ENCODE peak calls at places on chromosomes 1 and 21, in seven cellular contexts. O is activated T-helper 1 cell treated with anti-CD3 and anti-CD28 coated beads, Interleukin-2, amount 50 U/mL, for 16 hours; X is epithelial cell of esophagus; T is AG08395; J is activated CD4-positive, alpha-beta T cell treated with anti-CD3 and anti-CD28 coated beads for 24 hours; I is kidney tubule cell; N is heart left ventricle. H is an unnamed sample.

GRCh38 chr21:17514124-17514481 is 1.3 kb downstream of the CXADR start:
- DNase-seq in O (no peak), X (peak; percentile 67), T (no peak), J (no peak), I (peak; percentile 68), N (no peak), H (no peak)

GRCh38 chr1:914253-914890 is 9.4 kb upstream of the SAMD11 start:
- DNase-seq in O (no peak), X (no peak), T (no peak), J (no peak), I (no peak), N (no peak), H (no peak)

GRCh38 chr1:21572141-21572540 is 62.9 kb downstream of the ALPL start:
- DNase-seq in O (no peak), X (no peak), T (no peak), J (no peak), I (no peak), N (no peak), H (no peak)

GRCh38 chr1:82604524-82604923 is 803.8 kb downstream of the ADGRL2 start:
- DNase-seq in O (no peak), X (peak; percentile 6), T (no peak), J (no peak), I (no peak), N (no peak), H (no peak)

GRCh38 chr1:202274611-202275010 is 67.1 kb downstream of the UBE2T start:
- DNase-seq in O (no peak), X (peak; percentile 43), T (peak; percentile 31), J (peak; percentile 7), I (peak; percentile 43), N (peak; percentile 36), H (no peak)

GRCh38 chr1:178870944-178871343 is at the start of gene ANGPTL1:
- DNase-seq in O (no peak), X (no peak), T (no peak), J (no peak), I (no peak), N (peak; percentile 17), H (no peak)

GRCh38 chr1:13576926-13577325 is 6.7 kb upstream of the PDPN start:
- DNase-seq in O (no peak), X (no peak), T (no peak), J (no peak), I (no peak), N (no peak), H (no peak)

GRCh38 chr1:180581635-180582039 is 22.9 kb downstream of the OVAAL start:
- DNase-seq in O (no peak), X (peak; percentile 40), T (peak; percentile 64), J (no peak), I (no peak), N (no peak), H (no peak)

GRCh38 chr1:100538935-100539835 is 1.2 kb downstream of the GPR88 start:
- DNase-seq in O (no peak), X (peak; percentile 42), T (peak; percentile 12), J (no peak), I (peak; percentile 51), N (no peak), H (no peak)

GRCh38 chr1:17236779-17237601 is 11.9 kb upstream of the PADI3 start:
- DNase-seq in O (peak; percentile 87), X (peak; percentile 85), T (peak; percentile 85), J (peak; percentile 88), I (peak; percentile 93), N (peak; percentile 81), H (peak; percentile 79)

GRCh38 chr1:29468501-29468900 is 232.2 kb downstream of the PTPRU start:
- DNase-seq in O (no peak), X (no peak), T (no peak), J (no peak), I (no peak), N (no peak), H (no peak)

GRCh38 chr1:180213401-180214177 is 16.5 kb upstream of the LHX4 start:
- DNase-seq in O (no peak), X (peak; percentile 22), T (peak; percentile 50), J (peak; percentile 37), I (no peak), N (no peak), H (no peak)

GRCh38 chr1:7229186-7229585 is 443.9 kb downstream of the CAMTA1 start:
- DNase-seq in O (no peak), X (no peak), T (no peak), J (no peak), I (no peak), N (no peak), H (no peak)

GRCh38 chr1:203130358-203130992 is 2.9 kb downstream of the ADORA1 start:
- DNase-seq in O (no peak), X (no peak), T (no peak), J (no peak), I (peak; percentile 11), N (peak; percentile 15), H (no peak)

GRCh38 chr1:151196292-151196800 is 2.0 kb upstream of the PIP5K1A start:
- DNase-seq in O (no peak), X (peak; percentile 88), T (peak; percentile 61), J (no peak), I (peak; percentile 91), N (peak; percentile 69), H (peak; percentile 86)

GRCh38 chr1:84428220-84428619 is 29.9 kb downstream of the DNASE2B start:
- DNase-seq in O (no peak), X (no peak), T (no peak), J (no peak), I (no peak), N (no peak), H (no peak)

GRCh38 chr21:31108969-31109368 is 70.7 kb upstream of the KRTAP19-8 start:
- DNase-seq in O (no peak), X (peak; percentile 24), T (peak; percentile 55), J (no peak), I (no peak), N (no peak), H (peak; percentile 12)

GRCh38 chr1:202304370-202304769 is 37.4 kb downstream of the UBE2T start:
- DNase-seq in O (no peak), X (no peak), T (no peak), J (no peak), I (no peak), N (peak; percentile 57), H (no peak)

GRCh38 chr1:240031009-240031408 is 60.7 kb upstream of the FMN2 start:
- DNase-seq in O (no peak), X (peak; percentile 5), T (peak; percentile 90), J (no peak), I (peak; percentile 97), N (no peak), H (peak; percentile 96)

GRCh38 chr21:46244602-46245001 is 16.0 kb upstream of the LSS start:
- DNase-seq in O (no peak), X (no peak), T (no peak), J (no peak), I (no peak), N (no peak), H (no peak)

GRCh38 chr1:76426606-76427005 is 352.1 kb downstream of the ST6GALNAC3 start:
- DNase-seq in O (no peak), X (peak; percentile 10), T (no peak), J (no peak), I (no peak), N (no peak), H (no peak)

GRCh38 chr1:114274621-114275317 is 121.1 kb upstream of the SYT6 start:
- DNase-seq in O (no peak), X (no peak), T (no peak), J (no peak), I (no peak), N (no peak), H (no peak)

GRCh38 chr1:21754583-21754982 is 28.4 kb downstream of the USP48 start:
- DNase-seq in O (no peak), X (no peak), T (no peak), J (no peak), I (peak; percentile 56), N (no peak), H (no peak)

GRCh38 chr21:46304437-46304836 is 18.3 kb downstream of the YBEY start:
- DNase-seq in O (no peak), X (no peak), T (no peak), J (no peak), I (no peak), N (no peak), H (no peak)

GRCh38 chr1:186983327-186983726 is 154.6 kb downstream of the PLA2G4A start:
- DNase-seq in O (no peak), X (no peak), T (no peak), J (no peak), I (no peak), N (no peak), H (no peak)

GRCh38 chr1:177660188-177660587 is 309.7 kb downstream of the SEC16B start:
- DNase-seq in O (no peak), X (no peak), T (no peak), J (no peak), I (no peak), N (no peak), H (no peak)

GRCh38 chr1:205275133-205275532 is 46.4 kb downstream of the NUAK2 start:
- DNase-seq in O (peak; percentile 15), X (no peak), T (no peak), J (no peak), I (peak; percentile 53), N (no peak), H (no peak)

GRCh38 chr1:201745023-201745422 is 83.9 kb upstream of the IPO9 start:
- DNase-seq in O (no peak), X (peak; percentile 74), T (no peak), J (no peak), I (no peak), N (no peak), H (no peak)

GRCh38 chr1:236759252-236759859 is 35.7 kb upstream of the MTR start:
- DNase-seq in O (no peak), X (peak; percentile 49), T (peak; percentile 52), J (peak; percentile 4), I (peak; percentile 49), N (no peak), H (peak; percentile 57)

H was measured in kidney glomerular epithelial cell.